ENCODE peak calls at places on chromosomes 6 and 20, in seven cellular contexts. I, Y, T, L, J, P and N are unnamed samples.

GRCh38 chr6:135270676-135271536 is 89.8 kb downstream of the MYB start:
- DNase-seq in I (peak), J (no peak), T (no peak), Y (no peak), P (no peak), L (peak), N (no peak)

GRCh38 chr6:142899101-142899760 is 45.7 kb downstream of the HIVEP2 start:
- DNase-seq in P (no peak), Y (no peak), L (no peak), I (no peak), T (no peak), J (no peak), N (no peak)

GRCh38 chr20:33277471-33278441 is 5.3 kb upstream of the BPIFB1 start:
- DNase-seq in T (no peak), I (no peak), J (no peak), L (peak), P (no peak), Y (no peak), N (peak)

GRCh38 chr20:7579888-7580287 is 360.4 kb downstream of the HAO1 start:
- DNase-seq in P (no peak), T (no peak), Y (no peak), J (no peak), I (no peak), L (no peak), N (peak)

GRCh38 chr20:53930651-53931504 is 139.5 kb downstream of the BCAS1 start:
- DNase-seq in Y (no peak), I (no peak), L (no peak), P (peak), J (no peak), T (peak), N (peak)

GRCh38 chr20:48180039-48180438 is 394.8 kb upstream of the SULF2 start:
- DNase-seq in T (no peak), I (no peak), P (no peak), L (peak), J (no peak), Y (no peak), N (no peak)

GRCh38 chr6:79864001-79864400 is 83.4 kb downstream of the ELOVL4 start:
- DNase-seq in L (peak), J (no peak), P (no peak), Y (no peak), T (no peak), I (no peak), N (no peak)

GRCh38 chr20:324177-325042 is 942 bp upstream of the SOX12 start:
- DNase-seq in Y (peak), J (no peak), T (peak), I (peak), P (peak), L (peak), N (peak)

GRCh38 chr20:20950620-20951019 is 155.5 kb downstream of the LINC00237 start:
- DNase-seq in T (no peak), J (no peak), I (no peak), L (no peak), P (no peak), Y (no peak), N (no peak)

GRCh38 chr20:13220857-13221297 is at the start of gene ISM1:
- DNase-seq in I (peak), J (no peak), T (peak), Y (no peak), P (no peak), L (no peak), N (peak)

GRCh38 chr6:35428421-35429149 is 23.6 kb upstream of the FANCE start:
- DNase-seq in Y (no peak), J (no peak), T (no peak), P (no peak), L (no peak), I (no peak), N (no peak)

GRCh38 chr20:57061058-57061900 is 205.2 kb downstream of the BMP7 start:
- DNase-seq in P (peak), Y (peak), J (no peak), T (no peak), L (no peak), I (no peak), N (peak)

GRCh38 chr20:34579191-34579661 is 20.7 kb downstream of the MAP1LC3A start:
- DNase-seq in L (peak), Y (peak), J (peak), P (peak), I (peak), T (peak), N (peak)

GRCh38 chr6:95578106-95578410 is 723 bp downstream of the MANEA start:
- DNase-seq in I (no peak), L (no peak), T (no peak), Y (no peak), J (no peak), P (no peak), N (peak)

GRCh38 chr6:142523485-142523884 is 221.7 kb downstream of the ADGRG6 start:
- DNase-seq in L (peak), P (no peak), T (no peak), J (no peak), Y (no peak), I (no peak), N (peak)

GRCh38 chr6:4319992-4320683 is 184.8 kb upstream of the ECI2 start:
- DNase-seq in P (no peak), I (no peak), Y (peak), L (no peak), T (peak), J (peak), N (peak)

GRCh38 chr6:144439016-144439415 is 153.9 kb downstream of the UTRN start:
- DNase-seq in Y (no peak), J (no peak), I (no peak), P (no peak), T (no peak), L (no peak), N (no peak)

GRCh38 chr6:26003102-26003694 is 40.6 kb downstream of the TRIM38 start:
- DNase-seq in I (peak), J (no peak), P (peak), L (peak), Y (peak), T (peak), N (peak)